ENCODE peak calls at places on chromosomes 12 and 14, in eight cellular contexts. K is NB4; O is GM18507; Q is hypothalamus; T is NCI-H2227 treated with DMSO at 0.1 percent for 48 hours; D is stimulated activated naive CD8-positive, alpha-beta T cell treated with anti-CD3 and anti-CD28 coated beads, Interleukin-15, Interleukin-2, amounts not matched to agents 100 U/mL and 50 U/mL, for 24 hours; G is IMR-90; M is HT1080. R is an unnamed sample.
A peak's percentile ranks its signal among the peaks of the same experiment; 100 is the strongest.

GRCh38 chr12:64218597-64218996 is 3.5 kb downstream of the KICS2 start:
- DNase-seq in K (no peak), O (no peak), Q (no peak), T (no peak), D (no peak), G (no peak), M (no peak), R (no peak)

GRCh38 chr12:132506328-132506727 is 16.4 kb downstream of the FBRSL1 start:
- DNase-seq in K (no peak), O (no peak), Q (no peak), T (no peak), D (no peak), G (no peak), M (no peak), R (no peak)

GRCh38 chr12:70365648-70366518 is at the start of gene KCNMB4:
- DNase-seq in K (peak; percentile 73), O (peak; percentile 54), Q (peak; percentile 28), T (peak; percentile 85), D (peak; percentile 83), G (peak; percentile 10), M (peak; percentile 68), R (peak; percentile 20)

GRCh38 chr12:92593734-92594402 is 108.9 kb upstream of the PLEKHG7 start:
- DNase-seq in K (peak; percentile 91), O (peak; percentile 68), Q (no peak), T (no peak), D (peak; percentile 72), G (peak; percentile 96), M (peak; percentile 98), R (peak; percentile 28)

GRCh38 chr12:51895378-51896135 is 7.7 kb downstream of the ANKRD33 start:
- DNase-seq in K (no peak), O (no peak), Q (no peak), T (no peak), D (no peak), G (no peak), M (no peak), R (no peak)

GRCh38 chr12:122064780-122065588 is 13.6 kb upstream of the MLXIP start:
- DNase-seq in K (peak; percentile 95), O (no peak), Q (peak; percentile 20), T (peak; percentile 34), D (no peak), G (peak; percentile 86), M (peak; percentile 93), R (no peak)

GRCh38 chr14:21917699-21918436 is 244.2 kb upstream of the OR4E1 start:
- DNase-seq in K (peak; percentile 48), O (no peak), Q (no peak), T (peak; percentile 5), D (peak; percentile 61), G (peak; percentile 41), M (peak; percentile 11), R (no peak)

GRCh38 chr12:69510176-69510827 is 40.1 kb downstream of the FRS2 start:
- DNase-seq in K (no peak), O (no peak), Q (no peak), T (no peak), D (no peak), G (no peak), M (no peak), R (no peak)